ENCODE peak calls at places on chromosomes 6 and 20, in nine cellular contexts. K is COR-L47, A is kidney epithelial cell, U is endothelial cell, G is transverse colon, L is hepatic stellate cell, P is KBM-7, T is IMR-90, N is NCI-H69. B is an unnamed sample.

GRCh38 chr6:72554203-72554564 is 67.7 kb upstream of the KCNQ5 start:
- DNase-seq in A (no peak), N (no peak), K (no peak), U (no peak), G (no peak), T (peak; percentile 86), P (no peak), L (no peak), B (no peak)

GRCh38 chr6:137680678-137681346 is 186.2 kb upstream of the TNFAIP3 start:
- DNase-seq in T (peak; percentile 33), N (no peak), G (no peak), P (no peak), A (no peak), L (no peak), K (no peak), U (no peak), B (no peak)

GRCh38 chr20:53609501-53610445 is 16.1 kb upstream of the ZNF217 start:
- DNase-seq in G (peak; percentile 66), T (peak; percentile 63), L (no peak), P (peak; percentile 95), K (no peak), N (no peak), U (peak; percentile 44), A (no peak), B (no peak)

GRCh38 chr6:25012657-25013056 is 76.9 kb upstream of the RIPOR2 start:
- DNase-seq in G (no peak), P (no peak), K (no peak), N (no peak), T (peak; percentile 83), L (no peak), U (no peak), A (no peak), B (no peak)

GRCh38 chr6:131781717-131782116 is 26.1 kb upstream of the ENPP1 start:
- DNase-seq in T (no peak), U (no peak), N (no peak), K (no peak), P (no peak), L (no peak), A (no peak), G (no peak), B (no peak)

GRCh38 chr6:68761985-68762384 is 126.9 kb downstream of the ADGRB3 start:
- DNase-seq in U (no peak), N (no peak), A (no peak), G (no peak), L (no peak), P (no peak), K (no peak), T (no peak), B (no peak)

GRCh38 chr20:64093013-64093503 is 8.9 kb upstream of the LKAAEAR1 start:
- DNase-seq in G (no peak), P (no peak), K (no peak), U (no peak), L (no peak), A (no peak), T (no peak), N (peak; percentile 7), B (no peak)

GRCh38 chr6:132400641-132401119 is 595 bp downstream of the MOXD1 start:
- DNase-seq in T (no peak), P (no peak), G (no peak), K (no peak), A (no peak), L (no peak), N (peak; percentile 58), U (peak; percentile 11), B (no peak)

GRCh38 chr20:50366270-50367103 is 143.7 kb upstream of the PTPN1 start:
- DNase-seq in N (peak; percentile 96), K (peak; percentile 98), L (no peak), A (peak; percentile 26), P (peak; percentile 42), G (peak; percentile 92), T (peak; percentile 75), U (no peak), B (no peak)

GRCh38 chr6:113050010-113050893 is 703.1 kb downstream of the RFPL4B start:
- DNase-seq in L (no peak), P (no peak), T (peak; percentile 44), N (peak; percentile 12), K (no peak), A (no peak), U (peak; percentile 18), G (no peak), B (no peak)

GRCh38 chr6:27791182-27791939 is 120.8 kb downstream of the OR2B2 start:
- DNase-seq in P (no peak), T (peak; percentile 87), U (peak; percentile 61), G (peak; percentile 54), L (peak; percentile 54), N (peak; percentile 89), A (no peak), K (peak; percentile 44), B (no peak)

GRCh38 chr20:7346562-7346961 is 579.1 kb downstream of the BMP2 start:
- DNase-seq in L (no peak), T (no peak), N (peak; percentile 34), A (no peak), K (no peak), P (no peak), U (no peak), G (no peak), B (no peak)

GRCh38 chr6:128713461-128713860 is 169.5 kb upstream of the LAMA2 start:
- DNase-seq in L (peak; percentile 43), A (no peak), T (peak; percentile 78), G (no peak), N (no peak), U (no peak), P (no peak), K (no peak), B (no peak)

GRCh38 chr6:137874204-137875001 is 7.3 kb downstream of the TNFAIP3 start:
- DNase-seq in G (peak; percentile 40), L (no peak), U (no peak), N (no peak), T (no peak), A (no peak), P (no peak), K (no peak), B (no peak)

GRCh38 chr20:1946762-1947534 is 46.9 kb downstream of the PDYN start:
- DNase-seq in U (peak; percentile 30), P (no peak), K (no peak), T (peak; percentile 17), A (no peak), L (no peak), G (no peak), N (peak; percentile 88), B (peak; percentile 84)

GRCh38 chr6:158122048-158122447 is 46.0 kb downstream of the SERAC1 start:
- DNase-seq in L (no peak), K (no peak), P (no peak), N (no peak), G (no peak), U (no peak), A (no peak), T (no peak), B (no peak)

GRCh38 chr6:33599413-33599911 is 19.4 kb upstream of the BAK1 start:
- DNase-seq in N (peak; percentile 96), G (no peak), A (no peak), P (no peak), K (peak; percentile 69), T (peak; percentile 40), U (no peak), L (no peak), B (no peak)

GRCh38 chr20:48238326-48238725 is 453.0 kb upstream of the SULF2 start:
- DNase-seq in K (no peak), T (peak; percentile 54), N (no peak), G (no peak), P (no peak), A (peak; percentile 25), L (no peak), U (no peak), B (no peak)

GRCh38 chr20:35555951-35556645 is 14.2 kb downstream of the ERGIC3 start:
- DNase-seq in K (no peak), L (no peak), T (no peak), A (no peak), U (no peak), N (no peak), P (no peak), G (no peak), B (no peak)

GRCh38 chr6:152378154-152378553 is 259.0 kb downstream of the SYNE1 start:
- DNase-seq in K (no peak), G (no peak), P (no peak), L (no peak), A (no peak), U (no peak), N (no peak), T (peak; percentile 46), B (no peak)

GRCh38 chr6:28208180-28208659 is 16.9 kb upstream of the ZSCAN9 start:
- DNase-seq in A (no peak), U (no peak), P (no peak), L (no peak), K (no peak), T (no peak), N (peak; percentile 32), G (no peak), B (no peak)

GRCh38 chr6:99492137-99492536 is 23.1 kb downstream of the USP45 start:
- DNase-seq in T (no peak), L (no peak), A (no peak), K (no peak), N (peak; percentile 90), G (no peak), P (no peak), U (no peak), B (no peak)

GRCh38 chr6:52576392-52577021 is 353 bp downstream of the TRAM2 start:
- DNase-seq in L (peak; percentile 78), T (peak; percentile 85), A (no peak), P (peak; percentile 83), K (peak; percentile 39), U (peak; percentile 66), G (peak; percentile 72), N (peak; percentile 86), B (no peak)

GRCh38 chr20:54560357-54560756 is 85.0 kb downstream of the DOK5 start:
- DNase-seq in T (no peak), P (no peak), U (no peak), A (no peak), K (no peak), G (no peak), N (no peak), L (no peak), B (no peak)

GRCh38 chr20:54267510-54268003 is 59.7 kb downstream of the PFDN4 start:
- DNase-seq in P (no peak), A (peak; percentile 60), T (peak; percentile 6), N (no peak), K (no peak), U (no peak), G (no peak), L (peak; percentile 3), B (peak; percentile 40)